ENCODE peak calls at places on chromosomes 12 and 14, in nine cellular contexts. One of them, this sample, is unnamed.

GRCh38 chr12:25348290-25348689 is 97.6 kb upstream of the KRAS start:
- DNase-seq in retina: no peak
- DNase-seq in CD8-positive, alpha-beta T cell: no peak
- DNase-seq in HTR-8/SVneo: no peak
- DNase-seq in H9: no peak
- DNase-seq in natural killer cell treated with Interleukin-12 subunit alpha and Interleukin-12 subunit beta and Interleukin-15 and Interleukin-18, amount 100 ng/mL, for 72 hours: no peak
- DNase-seq in fibroblast of the aortic adventitia: no peak
- DNase-seq in cardiac fibroblast: no peak
- DNase-seq in activated T-cell treated with anti-CD3 and anti-CD28 coated beads for 24 hours: no peak
- DNase-seq in this sample: no peak

GRCh38 chr14:94617366-94617941 is 5.3 kb downstream of the SERPINA3 start:
- DNase-seq in natural killer cell treated with Interleukin-12 subunit alpha and Interleukin-12 subunit beta and Interleukin-15 and Interleukin-18, amount 100 ng/mL, for 72 hours: no peak
- DNase-seq in CD8-positive, alpha-beta T cell: no peak
- DNase-seq in cardiac fibroblast: no peak
- DNase-seq in fibroblast of the aortic adventitia: no peak
- DNase-seq in HTR-8/SVneo: no peak
- DNase-seq in H9: no peak
- DNase-seq in activated T-cell treated with anti-CD3 and anti-CD28 coated beads for 24 hours: no peak
- DNase-seq in retina: no peak
- DNase-seq in this sample: no peak

GRCh38 chr12:20946732-20947131 is 136.2 kb downstream of the SLCO1B3 start:
- DNase-seq in H9: peak
- DNase-seq in retina: no peak
- DNase-seq in natural killer cell treated with Interleukin-12 subunit alpha and Interleukin-12 subunit beta and Interleukin-15 and Interleukin-18, amount 100 ng/mL, for 72 hours: no peak
- DNase-seq in CD8-positive, alpha-beta T cell: no peak
- DNase-seq in fibroblast of the aortic adventitia: peak
- DNase-seq in activated T-cell treated with anti-CD3 and anti-CD28 coated beads for 24 hours: no peak
- DNase-seq in HTR-8/SVneo: no peak
- DNase-seq in cardiac fibroblast: peak
- DNase-seq in this sample: no peak

GRCh38 chr12:109879332-109880048 is 851 bp downstream of the GLTP start:
- DNase-seq in retina: peak
- DNase-seq in activated T-cell treated with anti-CD3 and anti-CD28 coated beads for 24 hours: no peak
- DNase-seq in natural killer cell treated with Interleukin-12 subunit alpha and Interleukin-12 subunit beta and Interleukin-15 and Interleukin-18, amount 100 ng/mL, for 72 hours: no peak
- DNase-seq in fibroblast of the aortic adventitia: peak
- DNase-seq in CD8-positive, alpha-beta T cell: no peak
- DNase-seq in cardiac fibroblast: no peak
- DNase-seq in HTR-8/SVneo: no peak
- DNase-seq in H9: no peak
- DNase-seq in this sample: no peak

GRCh38 chr14:47186491-47186890 is 488.9 kb downstream of the MDGA2 start:
- DNase-seq in natural killer cell treated with Interleukin-12 subunit alpha and Interleukin-12 subunit beta and Interleukin-15 and Interleukin-18, amount 100 ng/mL, for 72 hours: no peak
- DNase-seq in activated T-cell treated with anti-CD3 and anti-CD28 coated beads for 24 hours: no peak
- DNase-seq in H9: no peak
- DNase-seq in CD8-positive, alpha-beta T cell: no peak
- DNase-seq in HTR-8/SVneo: peak
- DNase-seq in retina: no peak
- DNase-seq in cardiac fibroblast: peak
- DNase-seq in fibroblast of the aortic adventitia: no peak
- DNase-seq in this sample: no peak

GRCh38 chr14:20262642-20263128 is 23.6 kb downstream of the OR11H4 start:
- DNase-seq in H9: no peak
- DNase-seq in CD8-positive, alpha-beta T cell: no peak
- DNase-seq in fibroblast of the aortic adventitia: peak
- DNase-seq in natural killer cell treated with Interleukin-12 subunit alpha and Interleukin-12 subunit beta and Interleukin-15 and Interleukin-18, amount 100 ng/mL, for 72 hours: no peak
- DNase-seq in HTR-8/SVneo: peak
- DNase-seq in retina: no peak
- DNase-seq in cardiac fibroblast: peak
- DNase-seq in activated T-cell treated with anti-CD3 and anti-CD28 coated beads for 24 hours: no peak
- DNase-seq in this sample: no peak

GRCh38 chr14:90194706-90195105 is 61.6 kb upstream of the PSMC1 start:
- DNase-seq in CD8-positive, alpha-beta T cell: no peak
- DNase-seq in activated T-cell treated with anti-CD3 and anti-CD28 coated beads for 24 hours: no peak
- DNase-seq in H9: no peak
- DNase-seq in HTR-8/SVneo: no peak
- DNase-seq in retina: no peak
- DNase-seq in cardiac fibroblast: no peak
- DNase-seq in natural killer cell treated with Interleukin-12 subunit alpha and Interleukin-12 subunit beta and Interleukin-15 and Interleukin-18, amount 100 ng/mL, for 72 hours: no peak
- DNase-seq in fibroblast of the aortic adventitia: no peak
- DNase-seq in this sample: no peak

GRCh38 chr12:64395739-64396138 is 5.2 kb upstream of the C12orf56 start:
- DNase-seq in H9: no peak
- DNase-seq in retina: no peak
- DNase-seq in CD8-positive, alpha-beta T cell: no peak
- DNase-seq in HTR-8/SVneo: no peak
- DNase-seq in natural killer cell treated with Interleukin-12 subunit alpha and Interleukin-12 subunit beta and Interleukin-15 and Interleukin-18, amount 100 ng/mL, for 72 hours: no peak
- DNase-seq in fibroblast of the aortic adventitia: peak
- DNase-seq in cardiac fibroblast: peak
- DNase-seq in activated T-cell treated with anti-CD3 and anti-CD28 coated beads for 24 hours: no peak
- DNase-seq in this sample: no peak

GRCh38 chr12:116189692-116190091 is 87.8 kb downstream of the MED13L start:
- DNase-seq in retina: no peak
- DNase-seq in cardiac fibroblast: no peak
- DNase-seq in fibroblast of the aortic adventitia: no peak
- DNase-seq in CD8-positive, alpha-beta T cell: no peak
- DNase-seq in natural killer cell treated with Interleukin-12 subunit alpha and Interleukin-12 subunit beta and Interleukin-15 and Interleukin-18, amount 100 ng/mL, for 72 hours: no peak
- DNase-seq in HTR-8/SVneo: no peak
- DNase-seq in activated T-cell treated with anti-CD3 and anti-CD28 coated beads for 24 hours: no peak
- DNase-seq in H9: no peak
- DNase-seq in this sample: no peak

GRCh38 chr14:61555056-61555838 is 140.1 kb upstream of the HIF1A start:
- DNase-seq in H9: no peak
- DNase-seq in fibroblast of the aortic adventitia: peak
- DNase-seq in natural killer cell treated with Interleukin-12 subunit alpha and Interleukin-12 subunit beta and Interleukin-15 and Interleukin-18, amount 100 ng/mL, for 72 hours: peak
- DNase-seq in HTR-8/SVneo: no peak
- DNase-seq in cardiac fibroblast: peak
- DNase-seq in activated T-cell treated with anti-CD3 and anti-CD28 coated beads for 24 hours: no peak
- DNase-seq in CD8-positive, alpha-beta T cell: no peak
- DNase-seq in retina: no peak
- DNase-seq in this sample: no peak

GRCh38 chr14:53409974-53410373 is 256.9 kb upstream of the DDHD1 start:
- DNase-seq in natural killer cell treated with Interleukin-12 subunit alpha and Interleukin-12 subunit beta and Interleukin-15 and Interleukin-18, amount 100 ng/mL, for 72 hours: no peak
- DNase-seq in retina: no peak
- DNase-seq in fibroblast of the aortic adventitia: no peak
- DNase-seq in cardiac fibroblast: no peak
- DNase-seq in CD8-positive, alpha-beta T cell: no peak
- DNase-seq in activated T-cell treated with anti-CD3 and anti-CD28 coated beads for 24 hours: no peak
- DNase-seq in HTR-8/SVneo: peak
- DNase-seq in H9: no peak
- DNase-seq in this sample: no peak

GRCh38 chr12:12327802-12328201 is 22.2 kb downstream of the MANSC1 start:
- DNase-seq in CD8-positive, alpha-beta T cell: peak
- DNase-seq in HTR-8/SVneo: peak
- DNase-seq in cardiac fibroblast: peak
- DNase-seq in H9: no peak
- DNase-seq in natural killer cell treated with Interleukin-12 subunit alpha and Interleukin-12 subunit beta and Interleukin-15 and Interleukin-18, amount 100 ng/mL, for 72 hours: no peak
- DNase-seq in retina: peak
- DNase-seq in activated T-cell treated with anti-CD3 and anti-CD28 coated beads for 24 hours: no peak
- DNase-seq in fibroblast of the aortic adventitia: peak
- DNase-seq in this sample: peak

GRCh38 chr12:122909442-122910288 is 13.7 kb upstream of the VPS37B start:
- DNase-seq in H9: peak
- DNase-seq in fibroblast of the aortic adventitia: no peak
- DNase-seq in natural killer cell treated with Interleukin-12 subunit alpha and Interleukin-12 subunit beta and Interleukin-15 and Interleukin-18, amount 100 ng/mL, for 72 hours: no peak
- DNase-seq in cardiac fibroblast: peak
- DNase-seq in retina: peak
- DNase-seq in CD8-positive, alpha-beta T cell: no peak
- DNase-seq in activated T-cell treated with anti-CD3 and anti-CD28 coated beads for 24 hours: no peak
- DNase-seq in HTR-8/SVneo: no peak
- DNase-seq in this sample: no peak